ENCODE peak calls at places on chromosome 20, in eight cellular contexts. X is fibroblast of lung; Y is endothelial cell of umbilical vein; C is IMR-90; U is naive thymus-derived CD4-positive, alpha-beta T cell; Z is pancreas; J is aorta; T is CD8-positive, alpha-beta memory T cell. V is an unnamed sample.

GRCh38 chr20:48921883-48922867 is 664 bp downstream of the ARFGEF2 start:
- DNase-seq in X (peak; percentile 42), Y (peak; percentile 36), C (peak; percentile 34), U (no peak), Z (peak; percentile 84), J (peak; percentile 68), T (no peak), V (no peak)

GRCh38 chr20:21901470-21902275 is 196.2 kb downstream of the PAX1 start:
- DNase-seq in X (no peak), Y (no peak), C (no peak), U (no peak), Z (peak; percentile 45), J (peak; percentile 83), T (no peak), V (no peak)

GRCh38 chr20:57746201-57746600 is 36.4 kb upstream of the PMEPA1 start:
- DNase-seq in X (no peak), Y (no peak), C (no peak), U (no peak), Z (no peak), J (no peak), T (no peak), V (no peak)

GRCh38 chr20:57849126-57849867 is 139.5 kb upstream of the PMEPA1 start:
- DNase-seq in X (no peak), Y (no peak), C (no peak), U (no peak), Z (no peak), J (peak; percentile 29), T (no peak), V (no peak)

GRCh38 chr20:57659131-57659788 is 39.0 kb upstream of the ZBP1 start:
- DNase-seq in X (no peak), Y (no peak), C (no peak), U (no peak), Z (peak; percentile 45), J (no peak), T (no peak), V (peak; percentile 52)

GRCh38 chr20:56859751-56860366 is 230.8 kb downstream of the TFAP2C start:
- DNase-seq in X (no peak), Y (no peak), C (no peak), U (no peak), Z (no peak), J (no peak), T (no peak), V (no peak)

GRCh38 chr20:23445596-23446217 is 6.2 kb downstream of the CSTL1 start:
- DNase-seq in X (peak; percentile 67), Y (no peak), C (peak; percentile 83), U (no peak), Z (no peak), J (no peak), T (no peak), V (no peak)

GRCh38 chr20:16350465-16350864 is 222.8 kb downstream of the KIF16B start:
- DNase-seq in X (no peak), Y (no peak), C (peak; percentile 50), U (no peak), Z (no peak), J (no peak), T (no peak), V (no peak)

GRCh38 chr20:7505835-7506221 is 434.4 kb downstream of the HAO1 start:
- DNase-seq in X (no peak), Y (no peak), C (no peak), U (no peak), Z (no peak), J (no peak), T (no peak), V (no peak)

GRCh38 chr20:11716239-11716944 is 201.3 kb upstream of the BTBD3 start:
- DNase-seq in X (peak; percentile 38), Y (peak; percentile 36), C (peak; percentile 90), U (no peak), Z (no peak), J (no peak), T (no peak), V (no peak)

GRCh38 chr20:15916623-15917022 is 656.6 kb downstream of the KIF16B start:
- DNase-seq in X (no peak), Y (no peak), C (no peak), U (no peak), Z (no peak), J (no peak), T (no peak), V (no peak)

GRCh38 chr20:16066571-16066970 is 506.7 kb downstream of the KIF16B start:
- DNase-seq in X (no peak), Y (no peak), C (no peak), U (no peak), Z (no peak), J (no peak), T (no peak), V (no peak)

GRCh38 chr20:52972965-52973819 is 1.0 kb downstream of the TSHZ2 start:
- DNase-seq in X (no peak), Y (no peak), C (no peak), U (peak; percentile 48), Z (peak; percentile 62), J (peak; percentile 45), T (peak; percentile 17), V (no peak)

GRCh38 chr20:60138263-60139127 is 180.3 kb downstream of the CDH26 start:
- DNase-seq in X (peak; percentile 18), Y (no peak), C (peak; percentile 48), U (peak; percentile 31), Z (peak; percentile 80), J (peak; percentile 72), T (peak; percentile 47), V (peak; percentile 79)

GRCh38 chr20:48750376-48750775 is 77.4 kb downstream of the PREX1 start:
- DNase-seq in X (no peak), Y (no peak), C (no peak), U (no peak), Z (no peak), J (no peak), T (no peak), V (no peak)

GRCh38 chr20:3204124-3204794 is at the start of gene DDRGK1:
- DNase-seq in X (peak; percentile 82), Y (peak; percentile 84), C (peak; percentile 69), U (peak; percentile 90), Z (peak; percentile 93), J (peak; percentile 90), T (peak; percentile 91), V (peak; percentile 93)

GRCh38 chr20:57703013-57703412 is 6.8 kb downstream of the PMEPA1 start:
- DNase-seq in X (no peak), Y (no peak), C (no peak), U (no peak), Z (no peak), J (no peak), T (no peak), V (no peak)

GRCh38 chr20:3592931-3593330 is 70.3 kb downstream of the GFRA4 start:
- DNase-seq in X (no peak), Y (no peak), C (no peak), U (no peak), Z (no peak), J (no peak), T (no peak), V (no peak)

GRCh38 chr20:32896521-32897280 is 38.0 kb downstream of the EFCAB8 start:
- DNase-seq in X (no peak), Y (no peak), C (no peak), U (no peak), Z (no peak), J (no peak), T (no peak), V (no peak)

GRCh38 chr20:48826064-48826463 is 1.7 kb downstream of the PREX1 start:
- DNase-seq in X (no peak), Y (no peak), C (no peak), U (no peak), Z (no peak), J (no peak), T (no peak), V (no peak)

DNA sequence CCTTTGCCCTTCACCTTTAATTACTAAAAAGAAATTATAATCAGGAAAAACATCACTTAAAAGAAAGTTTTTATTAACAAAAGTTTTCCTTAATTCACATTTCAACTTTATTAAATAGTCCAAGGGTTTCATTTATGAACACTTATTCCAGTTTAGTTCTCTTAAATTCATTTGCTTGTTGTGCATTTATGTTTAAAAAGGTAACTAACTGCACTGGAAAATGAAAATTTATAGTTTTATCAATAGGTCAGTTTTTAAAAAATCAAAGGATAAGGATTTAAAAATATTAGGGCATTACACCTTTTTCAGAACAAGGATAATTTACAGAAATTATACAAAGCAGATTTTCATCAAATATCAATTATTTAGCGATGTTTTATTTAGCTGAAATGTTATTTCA is 958 bp upstream of the ATP5F1E start:
- DNase-seq in X (no peak), Y (no peak), C (no peak), U (no peak), Z (no peak), J (no peak), T (no peak), V (no peak)
- H3K4me3 ChIP-seq in X (peak overlapping the region; percentile 68), Y (peak overlapping the region; percentile 76), C (peak overlapping the region; percentile 86), U (no peak overlapping the region), Z (peak overlapping the region; percentile 88), J (no peak overlapping the region), T (no peak overlapping the region), V (peak overlapping the region; percentile 91)

DNA sequence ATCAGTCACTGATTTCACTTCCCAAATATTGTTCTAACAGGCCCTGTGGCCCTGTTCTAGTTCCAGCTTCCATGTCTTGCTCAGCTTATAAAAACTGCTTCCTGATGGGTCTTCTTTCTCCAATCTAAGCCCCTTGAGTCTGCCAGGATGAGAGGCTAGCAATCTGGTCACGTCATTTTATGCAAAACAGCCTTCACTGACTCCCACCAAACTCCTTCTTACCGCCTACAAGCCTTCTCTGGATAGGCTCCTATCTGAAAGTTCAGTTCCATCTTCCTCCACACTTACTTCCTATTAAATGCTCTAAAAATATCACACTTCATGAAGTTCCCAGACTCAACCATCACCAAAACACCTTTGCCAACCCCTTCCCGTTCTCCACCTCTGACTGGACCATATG is 15.5 kb downstream of the CRNKL1 start:
- DNase-seq in X (no peak), Y (no peak), C (no peak), U (no peak), Z (no peak), J (no peak), T (no peak), V (no peak)
- H3K36me3 ChIP-seq in X (peaks cover 18% of the 10 kb centered on the region), Y (peaks cover 28% of the 10 kb centered on the region), C (peaks cover 50% of the 10 kb centered on the region), U (peaks cover 89% of the 10 kb centered on the region), Z (peaks cover 75% of the 10 kb centered on the region), J (peaks cover 9% of the 10 kb centered on the region), T (peaks cover 75% of the 10 kb centered on the region), V (peaks cover 100% of the 10 kb centered on the region)

DNA sequence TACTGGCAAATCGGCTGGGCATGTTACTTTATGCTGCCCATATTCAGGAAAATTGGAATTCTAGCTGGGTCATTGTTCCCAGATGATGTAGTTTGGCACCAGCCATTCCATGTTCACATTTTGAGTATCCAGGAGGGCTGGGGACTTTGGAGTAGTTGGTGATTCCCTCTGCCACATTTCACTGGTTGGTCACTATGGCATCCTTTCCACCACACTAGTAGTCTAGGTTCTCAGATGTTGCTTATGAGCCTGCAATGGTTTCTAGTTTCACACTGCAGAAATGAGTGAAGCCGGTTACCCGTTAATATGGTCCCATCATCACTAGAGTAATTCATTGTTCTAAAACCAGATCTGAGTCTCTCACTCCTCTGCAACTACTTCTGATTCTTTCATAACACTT is 4.6 kb downstream of the PTPN1 start:
- DNase-seq in X (no peak), Y (no peak), C (no peak), U (no peak), Z (no peak), J (no peak), T (no peak), V (no peak)
- H3K4me3 ChIP-seq in X (no peak overlapping the region), Y (peak overlapping the region; percentile 88), C (no peak overlapping the region), U (no peak overlapping the region), Z (no peak overlapping the region), J (no peak overlapping the region), T (peak overlapping the region; percentile 21), V (no peak overlapping the region)

DNA sequence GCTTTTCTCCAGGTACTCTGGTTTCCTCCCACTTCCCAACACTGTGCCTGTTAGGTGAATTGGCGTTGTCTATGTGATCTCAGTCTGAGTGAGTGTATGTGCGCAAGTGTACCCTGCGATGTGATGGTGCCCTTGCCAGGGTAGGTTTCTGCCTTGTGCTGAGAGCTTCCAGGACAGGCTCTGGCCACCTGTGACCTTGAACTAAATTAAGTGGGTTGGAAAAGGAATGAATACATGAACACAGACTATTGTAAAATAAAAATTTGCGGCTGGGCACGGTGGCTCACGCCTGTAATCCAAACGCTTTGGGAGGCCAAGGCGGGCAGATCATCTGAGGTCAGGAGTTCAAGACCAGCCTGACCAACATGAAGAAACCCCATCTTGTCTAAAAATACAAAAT is 678.0 kb downstream of the DHX35 start:
- DNase-seq in X (no peak), Y (no peak), C (no peak), U (no peak), Z (no peak), J (no peak), T (no peak), V (no peak)
- H3K36me3 ChIP-seq in X (no peaks in the 10 kb centered on the region), Y (no peaks in the 10 kb centered on the region), C (no peaks in the 10 kb centered on the region), U (no peaks in the 10 kb centered on the region), Z (no peaks in the 10 kb centered on the region), J (no peaks in the 10 kb centered on the region), T (no peaks in the 10 kb centered on the region), V (no peaks in the 10 kb centered on the region)

V was measured in upper lobe of right lung.